ENCODE peak calls at places on chromosomes 1 and 21, in nine cellular contexts. W is ascending aorta; R is GM20000; U is heart right ventricle; V is BJ; C is breast epithelium; T is B cell; Y is fibroblast of mammary gland; K is CD4-positive, alpha-beta T cell. B is an unnamed sample.

GRCh38 chr1:10541286-10541685 is 66.5 kb downstream of the PEX14 start:
- DNase-seq in T (no peak), C (no peak), K (no peak), U (no peak), W (no peak), Y (no peak), R (no peak), V (no peak), B (no peak)

GRCh38 chr1:72777918-72778317 is 495.6 kb upstream of the NEGR1 start:
- DNase-seq in W (no peak), U (no peak), K (no peak), Y (no peak), T (no peak), C (no peak), V (no peak), R (no peak), B (no peak)

GRCh38 chr1:156822680-156823079 is 6.0 kb upstream of the SH2D2A start:
- DNase-seq in U (no peak), C (no peak), K (no peak), R (no peak), V (no peak), Y (no peak), W (no peak), T (no peak), B (no peak)

GRCh38 chr1:202688401-202688800 is 21.9 kb downstream of the SYT2 start:
- DNase-seq in U (no peak), V (no peak), Y (peak; percentile 51), W (no peak), K (no peak), C (no peak), R (no peak), T (no peak), B (no peak)

GRCh38 chr1:87918398-87918797 is 589.7 kb downstream of the LMO4 start:
- DNase-seq in K (no peak), U (no peak), C (no peak), T (no peak), V (no peak), W (no peak), R (no peak), Y (no peak), B (no peak)

GRCh38 chr1:196873385-196873784 is 14.5 kb upstream of the CFHR4 start:
- DNase-seq in C (no peak), R (no peak), W (no peak), Y (no peak), T (no peak), U (no peak), V (no peak), K (no peak), B (no peak)

GRCh38 chr1:85449356-85449755 is 15.6 kb downstream of the DDAH1 start:
- DNase-seq in R (no peak), Y (no peak), W (no peak), K (no peak), U (no peak), T (no peak), C (no peak), V (no peak), B (no peak)

GRCh38 chr1:101137144-101138126 is 99.4 kb upstream of the S1PR1 start:
- DNase-seq in T (no peak), Y (peak; percentile 59), W (no peak), V (peak; percentile 26), U (no peak), R (no peak), C (no peak), K (no peak), B (no peak)

GRCh38 chr21:36990508-36991205 is 15.8 kb upstream of the RIPPLY3 start:
- DNase-seq in C (no peak), W (no peak), V (no peak), Y (no peak), U (no peak), R (no peak), K (no peak), T (no peak), B (no peak)

GRCh38 chr21:34878501-34878900 is 170.6 kb downstream of the RUNX1 start:
- DNase-seq in R (no peak), U (no peak), V (no peak), C (no peak), Y (no peak), W (no peak), K (no peak), T (no peak), B (no peak)

GRCh38 chr1:212007896-212008295 is 27.5 kb downstream of the INTS7 start:
- DNase-seq in U (no peak), T (no peak), Y (no peak), V (no peak), R (no peak), K (no peak), C (no peak), W (no peak), B (no peak)

GRCh38 chr1:205852969-205853368 is 3.0 kb upstream of the PM20D1 start:
- DNase-seq in R (no peak), V (no peak), T (no peak), U (no peak), W (no peak), C (no peak), K (no peak), Y (no peak), B (no peak)

GRCh38 chr1:205861540-205861939 is 11.6 kb upstream of the PM20D1 start:
- DNase-seq in Y (no peak), R (no peak), U (no peak), T (no peak), C (no peak), V (no peak), K (no peak), W (no peak), B (no peak)

GRCh38 chr1:205856433-205856832 is 6.5 kb upstream of the PM20D1 start:
- DNase-seq in W (no peak), T (no peak), V (no peak), R (no peak), K (no peak), U (no peak), C (no peak), Y (no peak), B (no peak)

DNA sequence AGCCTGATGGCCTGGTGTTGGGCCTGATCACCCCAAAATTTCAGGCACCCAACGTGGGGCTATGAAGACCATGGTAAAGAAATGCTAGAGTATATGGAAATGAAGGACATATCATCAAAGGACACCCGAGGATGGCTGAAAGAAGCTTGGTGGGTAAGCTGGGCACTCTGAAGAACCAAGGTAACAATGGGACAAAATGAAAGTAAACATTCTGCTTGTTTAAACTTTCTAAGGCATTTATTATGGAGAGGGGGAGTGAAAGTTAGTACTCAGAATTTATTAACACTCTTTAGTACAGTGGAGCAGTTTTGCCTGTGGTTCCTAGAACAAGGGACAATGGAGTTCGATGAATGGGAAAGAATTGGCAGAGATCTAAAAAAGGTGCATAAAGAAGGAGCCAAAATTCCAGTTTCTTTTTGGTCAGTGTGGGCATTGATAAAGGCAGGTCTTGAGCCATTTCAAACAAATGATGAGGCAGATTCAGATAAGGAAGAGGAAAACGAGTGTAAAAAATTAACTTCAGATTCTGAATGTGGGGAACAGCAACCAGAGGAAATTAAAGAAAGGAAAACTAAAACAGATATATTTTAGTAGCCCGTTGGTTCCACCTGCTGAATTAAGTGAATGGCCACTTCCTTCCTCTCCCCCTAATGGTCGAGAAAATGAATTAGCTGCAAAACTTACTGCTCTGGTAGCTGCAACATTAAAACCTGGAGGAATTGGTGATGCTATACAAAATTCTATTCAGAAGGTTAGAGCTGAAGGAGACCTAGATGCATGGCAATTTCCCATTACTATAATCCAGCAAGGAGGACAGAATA is 8.4 kb upstream of the PM20D1 start:
- DNase-seq in K (no peak), U (no peak), W (no peak), T (no peak), C (no peak), R (no peak), Y (no peak), V (no peak), B (no peak)
- TF ChIP-seq CTCF in K (no peak), U (no peak), W (no peak), T (no peak), C (no peak), R (no peak), Y (no peak), V (no peak), B (no peak)

GRCh38 chr1:25694167-25694566 is 77.6 kb downstream of the MAN1C1 start:
- DNase-seq in K (no peak), C (no peak), R (no peak), Y (peak; percentile 89), W (peak; percentile 74), V (peak; percentile 55), T (no peak), U (no peak), B (no peak)

GRCh38 chr1:25695991-25696330 is 79.4 kb downstream of the MAN1C1 start:
- DNase-seq in W (peak; percentile 79), R (no peak), K (no peak), U (no peak), C (no peak), Y (peak; percentile 97), V (no peak), T (no peak), B (no peak)

GRCh38 chr1:25694591-25695007 is 78.0 kb downstream of the MAN1C1 start:
- DNase-seq in Y (no peak), W (no peak), K (no peak), R (no peak), C (no peak), T (no peak), U (no peak), V (no peak), B (no peak)

GRCh38 chr1:25697426-25698220 is 81.0 kb downstream of the MAN1C1 start:
- DNase-seq in C (no peak), W (no peak), Y (no peak), V (no peak), R (no peak), U (no peak), T (no peak), K (peak; percentile 34), B (no peak)

GRCh38 chr1:25695066-25695990 is 78.7 kb downstream of the MAN1C1 start:
- DNase-seq in C (no peak), U (peak; percentile 82), K (no peak), W (peak; percentile 94), Y (peak; percentile 99), T (no peak), R (no peak), V (peak; percentile 91), B (no peak)
- TF ChIP-seq CTCF in C (no peak), U (no peak), K (no peak), W (peak; percentile 18), Y (peak; percentile 45), T (no peak), R (no peak), V (peak; percentile 51), B (no peak)

DNA sequence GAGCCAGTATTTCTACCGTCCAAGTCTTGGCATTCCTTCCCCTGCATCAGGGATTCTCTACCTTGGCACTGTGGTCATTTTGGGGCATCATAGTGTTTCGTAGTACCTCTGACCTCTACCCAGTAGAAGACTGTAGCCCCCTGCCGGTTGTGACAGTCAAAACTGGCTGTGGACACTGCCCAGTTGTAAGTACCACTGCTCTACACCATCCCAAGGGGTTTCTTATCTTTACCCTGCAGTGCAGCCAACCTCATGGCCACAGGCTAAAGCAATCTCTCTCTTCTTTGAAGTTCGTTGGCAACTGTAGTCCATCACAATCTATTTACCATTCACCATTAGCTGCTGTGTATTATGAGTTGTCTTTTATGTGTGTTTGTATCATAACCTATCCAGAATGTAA is 29.3 kb upstream of the ERO1B start:
- DNase-seq in U (no peak), T (no peak), V (no peak), R (no peak), C (no peak), K (no peak), W (no peak), Y (no peak), B (no peak)
- TF ChIP-seq CTCF in U (no peak), T (no peak), V (no peak), R (no peak), C (no peak), K (no peak), W (no peak), Y (no peak), B (no peak)

GRCh38 chr1:171781167-171781875 is at the start of gene METTL13:
- DNase-seq in W (peak; percentile 100), U (peak; percentile 98), T (peak; percentile 94), K (peak; percentile 98), R (peak; percentile 93), Y (peak; percentile 98), V (peak; percentile 97), C (peak; percentile 98), B (peak; percentile 96)
- TF ChIP-seq CTCF in W (no peak), U (no peak), T (no peak), K (no peak), R (no peak), Y (no peak), V (peak; percentile 11), C (no peak), B (no peak)

B was measured in progenitor cell of endocrine pancreas.